ENCODE peak calls at places on chromosomes 7 and 10, in five cellular contexts. One of them, this sample, is unnamed.

GRCh38 chr10:119149723-119150122 is 15.8 kb downstream of the SFXN4 start:
- DNase-seq in transverse colon: no peak
- DNase-seq in adrenal gland: no peak
- DNase-seq in lower leg skin: peak; percentile 32
- DNase-seq in stomach: no peak
- DNase-seq in this sample: no peak

GRCh38 chr10:15084502-15084922 is 4.1 kb downstream of the ACBD7 start:
- DNase-seq in transverse colon: peak; percentile 25
- DNase-seq in adrenal gland: peak; percentile 87
- DNase-seq in lower leg skin: no peak
- DNase-seq in stomach: peak; percentile 48
- DNase-seq in this sample: peak; percentile 53

GRCh38 chr7:32921896-32922295 is 30.3 kb upstream of the KBTBD2 start:
- DNase-seq in transverse colon: no peak
- DNase-seq in adrenal gland: no peak
- DNase-seq in lower leg skin: no peak
- DNase-seq in stomach: no peak
- DNase-seq in this sample: no peak

GRCh38 chr10:101285519-101286070 is 56.3 kb upstream of the LBX1 start:
- DNase-seq in transverse colon: no peak
- DNase-seq in adrenal gland: no peak
- DNase-seq in lower leg skin: no peak
- DNase-seq in stomach: no peak
- DNase-seq in this sample: no peak

GRCh38 chr10:126216221-126216701 is 172.0 kb downstream of the ADAM12 start:
- DNase-seq in transverse colon: no peak
- DNase-seq in adrenal gland: no peak
- DNase-seq in lower leg skin: no peak
- DNase-seq in stomach: no peak
- DNase-seq in this sample: no peak

GRCh38 chr10:131845505-131846223 is 55.1 kb upstream of the PPP2R2D start:
- DNase-seq in transverse colon: no peak
- DNase-seq in adrenal gland: peak; percentile 9
- DNase-seq in lower leg skin: peak; percentile 72
- DNase-seq in stomach: no peak
- DNase-seq in this sample: no peak

GRCh38 chr10:21737061-21737460 is 203.0 kb downstream of the MLLT10 start:
- DNase-seq in transverse colon: no peak
- DNase-seq in adrenal gland: no peak
- DNase-seq in lower leg skin: no peak
- DNase-seq in stomach: no peak
- DNase-seq in this sample: no peak

GRCh38 chr7:137592232-137592896 is 248.8 kb upstream of the PTN start:
- DNase-seq in transverse colon: peak; percentile 59
- DNase-seq in adrenal gland: peak; percentile 28
- DNase-seq in lower leg skin: no peak
- DNase-seq in stomach: no peak
- DNase-seq in this sample: peak; percentile 42

GRCh38 chr10:53601260-53601875 is 828.8 kb upstream of the MBL2 start:
- DNase-seq in transverse colon: no peak
- DNase-seq in adrenal gland: no peak
- DNase-seq in lower leg skin: no peak
- DNase-seq in stomach: no peak
- DNase-seq in this sample: no peak

GRCh38 chr7:140610204-140611165 is 30.1 kb downstream of the DENND2A start:
- DNase-seq in transverse colon: no peak
- DNase-seq in adrenal gland: no peak
- DNase-seq in lower leg skin: no peak
- DNase-seq in stomach: no peak
- DNase-seq in this sample: no peak

DNA sequence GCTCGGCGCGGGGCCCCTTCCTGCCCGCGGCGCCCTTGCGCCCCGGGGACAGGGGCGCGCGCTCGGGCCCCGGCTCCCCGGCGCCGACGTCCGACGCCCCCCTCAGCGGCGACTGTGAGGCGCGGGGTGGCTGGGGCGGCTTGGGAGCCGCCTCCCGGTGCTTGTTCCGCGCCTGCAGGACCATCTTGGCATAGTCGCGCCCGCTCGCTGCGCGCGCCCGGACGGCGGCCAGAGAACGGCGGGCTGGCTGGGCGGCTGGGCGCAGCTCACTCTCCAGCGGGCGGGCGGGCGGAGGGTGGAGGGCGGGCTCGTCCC is at the start of gene DPY19L1:
- DNase-seq in transverse colon: no peak
- DNase-seq in adrenal gland: no peak
- DNase-seq in lower leg skin: no peak
- DNase-seq in stomach: no peak
- DNase-seq in this sample: no peak
- TF ChIP-seq POLR2A in transverse colon: no peak
- TF ChIP-seq POLR2A in adrenal gland: no peak
- TF ChIP-seq POLR2A in lower leg skin: no peak
- TF ChIP-seq POLR2A in stomach: no peak
- TF ChIP-seq POLR2A in this sample: peak; percentile 90

DNA sequence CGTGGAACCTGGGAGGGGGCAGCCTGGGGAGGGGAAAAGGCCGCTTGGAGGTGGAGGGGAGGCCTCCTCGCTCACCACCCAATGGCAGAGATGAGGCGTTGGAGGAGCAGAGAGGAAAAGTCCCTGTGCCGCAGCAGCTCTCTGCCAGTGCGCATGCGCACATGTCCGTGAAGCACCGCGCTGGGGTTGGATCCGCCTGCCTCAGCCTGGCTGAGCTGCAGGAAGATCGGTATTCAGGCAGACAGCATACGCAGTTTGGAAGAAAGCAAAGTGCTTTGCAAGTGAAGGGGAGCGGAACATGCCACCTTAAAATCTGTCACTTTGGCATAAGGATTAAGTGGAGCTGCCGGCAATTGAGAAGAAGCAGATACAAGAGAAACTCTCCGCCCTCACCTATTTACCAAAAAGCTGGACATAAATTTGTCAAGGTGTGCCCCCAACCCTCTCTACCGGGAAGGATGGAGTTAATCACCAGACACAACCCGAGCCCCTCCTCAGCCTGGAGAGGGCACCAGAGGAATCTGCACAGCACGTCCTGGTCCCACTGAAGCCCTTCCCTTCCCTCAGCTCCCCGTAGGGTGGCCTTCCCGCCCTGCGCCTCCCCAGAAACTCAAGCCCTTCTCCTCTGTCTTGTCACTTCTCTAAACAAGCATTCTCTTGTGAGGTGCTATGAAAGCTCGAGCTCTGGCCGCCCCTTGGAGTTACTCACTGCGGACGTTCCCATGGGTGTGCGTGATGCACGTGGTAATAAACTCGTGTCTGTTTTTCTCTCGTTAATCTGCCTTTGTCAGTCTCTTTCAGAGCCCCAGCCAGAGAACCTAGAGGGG is 32.2 kb upstream of the TMEM72 start:
- DNase-seq in transverse colon: peak; percentile 86
- DNase-seq in adrenal gland: peak; percentile 90
- DNase-seq in lower leg skin: peak; percentile 96
- DNase-seq in stomach: peak; percentile 86
- DNase-seq in this sample: peak; percentile 29
- TF ChIP-seq POLR2A in transverse colon: no peak
- TF ChIP-seq POLR2A in adrenal gland: no peak
- TF ChIP-seq POLR2A in lower leg skin: no peak
- TF ChIP-seq POLR2A in stomach: no peak
- TF ChIP-seq POLR2A in this sample: no peak

GRCh38 chr7:78019457-78020130 is 221.0 kb downstream of the PHTF2 start:
- DNase-seq in transverse colon: peak; percentile 93
- DNase-seq in adrenal gland: peak; percentile 93
- DNase-seq in lower leg skin: peak; percentile 98
- DNase-seq in stomach: peak; percentile 88
- DNase-seq in this sample: peak; percentile 95
- TF ChIP-seq POLR2A in transverse colon: peak; percentile 75
- TF ChIP-seq POLR2A in adrenal gland: peak; percentile 62
- TF ChIP-seq POLR2A in lower leg skin: no peak
- TF ChIP-seq POLR2A in stomach: no peak
- TF ChIP-seq POLR2A in this sample: peak; percentile 65

DNA sequence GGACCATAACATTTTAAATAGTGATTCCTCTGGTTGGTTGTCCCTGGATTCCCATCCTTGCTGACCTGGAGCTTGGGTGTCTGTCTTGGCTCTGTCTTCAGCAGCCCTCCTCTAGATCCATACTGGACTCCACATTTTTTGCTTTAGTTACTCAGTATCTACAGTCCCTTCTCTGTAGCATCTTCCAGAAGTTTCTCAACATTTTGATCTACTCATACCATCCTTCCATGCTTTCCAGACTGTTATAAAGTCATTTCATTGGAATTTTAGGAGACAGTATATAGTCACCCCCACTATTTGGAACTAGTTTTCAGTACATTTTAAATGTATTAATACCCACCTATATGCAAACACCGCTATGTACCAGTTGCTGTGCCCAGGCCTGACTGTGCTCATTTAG is 25.8 kb downstream of the APBB1IP start:
- DNase-seq in transverse colon: no peak
- DNase-seq in adrenal gland: no peak
- DNase-seq in lower leg skin: no peak
- DNase-seq in stomach: no peak
- DNase-seq in this sample: no peak
- TF ChIP-seq POLR2A in transverse colon: no peak
- TF ChIP-seq POLR2A in adrenal gland: no peak
- TF ChIP-seq POLR2A in lower leg skin: no peak
- TF ChIP-seq POLR2A in stomach: no peak
- TF ChIP-seq POLR2A in this sample: no peak

GRCh38 chr10:63465293-63466167 is at the start of gene JMJD1C:
- DNase-seq in transverse colon: peak; percentile 82
- DNase-seq in adrenal gland: peak; percentile 78
- DNase-seq in lower leg skin: peak; percentile 94
- DNase-seq in stomach: peak; percentile 82
- DNase-seq in this sample: peak; percentile 67
- TF ChIP-seq POLR2A in transverse colon: peak; percentile 74
- TF ChIP-seq POLR2A in adrenal gland: peak; percentile 83
- TF ChIP-seq POLR2A in lower leg skin: no peak
- TF ChIP-seq POLR2A in stomach: no peak
- TF ChIP-seq POLR2A in this sample: peak; percentile 63

This sample was measured in H54.